ENCODE peak calls at places on chromosomes 3 and 15, in five cellular contexts. One of them, this sample, is unnamed.

GRCh38 chr3:30689202-30689641 is 82.8 kb downstream of the TGFBR2 start:
- DNase-seq in NCI-H2081: peak
- DNase-seq in SHP77 treated with DMSO at 0.1 percent for 48 hours: no peak
- DNase-seq in NAMALWA: no peak
- DNase-seq in naive thymus-derived CD8-positive, alpha-beta T cell: no peak
- DNase-seq in this sample: peak

GRCh38 chr3:188322135-188322892 is 168.4 kb downstream of the LPP start:
- DNase-seq in NAMALWA: no peak
- DNase-seq in NCI-H2081: no peak
- DNase-seq in SHP77 treated with DMSO at 0.1 percent for 48 hours: no peak
- DNase-seq in naive thymus-derived CD8-positive, alpha-beta T cell: no peak
- DNase-seq in this sample: no peak

GRCh38 chr15:45185903-45186770 is 1.6 kb downstream of the SHF start:
- DNase-seq in NCI-H2081: no peak
- DNase-seq in SHP77 treated with DMSO at 0.1 percent for 48 hours: no peak
- DNase-seq in NAMALWA: no peak
- DNase-seq in naive thymus-derived CD8-positive, alpha-beta T cell: no peak
- DNase-seq in this sample: no peak

GRCh38 chr3:123634149-123635051 is 49.5 kb upstream of the HACD2 start:
- DNase-seq in NAMALWA: no peak
- DNase-seq in NCI-H2081: peak
- DNase-seq in SHP77 treated with DMSO at 0.1 percent for 48 hours: no peak
- DNase-seq in naive thymus-derived CD8-positive, alpha-beta T cell: no peak
- DNase-seq in this sample: no peak

GRCh38 chr3:55198554-55198953 is 270.7 kb upstream of the LRTM1 start:
- DNase-seq in NAMALWA: no peak
- DNase-seq in SHP77 treated with DMSO at 0.1 percent for 48 hours: no peak
- DNase-seq in NCI-H2081: no peak
- DNase-seq in naive thymus-derived CD8-positive, alpha-beta T cell: no peak
- DNase-seq in this sample: peak

GRCh38 chr15:58521293-58521991 is 89.7 kb downstream of the LIPC start:
- DNase-seq in NAMALWA: no peak
- DNase-seq in NCI-H2081: no peak
- DNase-seq in SHP77 treated with DMSO at 0.1 percent for 48 hours: no peak
- DNase-seq in naive thymus-derived CD8-positive, alpha-beta T cell: no peak
- DNase-seq in this sample: peak

GRCh38 chr15:96421211-96421610 is 90.7 kb downstream of the NR2F2 start:
- DNase-seq in naive thymus-derived CD8-positive, alpha-beta T cell: no peak
- DNase-seq in NAMALWA: no peak
- DNase-seq in NCI-H2081: no peak
- DNase-seq in SHP77 treated with DMSO at 0.1 percent for 48 hours: no peak
- DNase-seq in this sample: peak

GRCh38 chr3:136232413-136232812 is 17.7 kb upstream of the PCCB start:
- DNase-seq in NCI-H2081: no peak
- DNase-seq in SHP77 treated with DMSO at 0.1 percent for 48 hours: no peak
- DNase-seq in naive thymus-derived CD8-positive, alpha-beta T cell: no peak
- DNase-seq in NAMALWA: no peak
- DNase-seq in this sample: no peak

GRCh38 chr15:46315540-46315939 is 680.7 kb downstream of the SQOR start:
- DNase-seq in NCI-H2081: no peak
- DNase-seq in naive thymus-derived CD8-positive, alpha-beta T cell: no peak
- DNase-seq in NAMALWA: no peak
- DNase-seq in SHP77 treated with DMSO at 0.1 percent for 48 hours: no peak
- DNase-seq in this sample: no peak

GRCh38 chr3:141860086-141860669 is 16.3 kb upstream of the ATP1B3 start:
- DNase-seq in SHP77 treated with DMSO at 0.1 percent for 48 hours: no peak
- DNase-seq in NCI-H2081: no peak
- DNase-seq in NAMALWA: no peak
- DNase-seq in naive thymus-derived CD8-positive, alpha-beta T cell: no peak
- DNase-seq in this sample: no peak

GRCh38 chr3:155500429-155500828 is 206.9 kb upstream of the STRIT1 start:
- DNase-seq in SHP77 treated with DMSO at 0.1 percent for 48 hours: no peak
- DNase-seq in naive thymus-derived CD8-positive, alpha-beta T cell: no peak
- DNase-seq in NCI-H2081: no peak
- DNase-seq in NAMALWA: no peak
- DNase-seq in this sample: no peak

GRCh38 chr3:13954266-13954665 is 74.4 kb upstream of the WNT7A start:
- DNase-seq in NAMALWA: no peak
- DNase-seq in naive thymus-derived CD8-positive, alpha-beta T cell: no peak
- DNase-seq in NCI-H2081: no peak
- DNase-seq in SHP77 treated with DMSO at 0.1 percent for 48 hours: no peak
- DNase-seq in this sample: no peak

GRCh38 chr3:28250999-28251398 is 9.6 kb downstream of the CMC1 start:
- DNase-seq in NAMALWA: no peak
- DNase-seq in SHP77 treated with DMSO at 0.1 percent for 48 hours: no peak
- DNase-seq in naive thymus-derived CD8-positive, alpha-beta T cell: no peak
- DNase-seq in NCI-H2081: no peak
- DNase-seq in this sample: peak

GRCh38 chr3:46624533-46624932 is 12.2 kb downstream of the FAM240A start:
- DNase-seq in NCI-H2081: no peak
- DNase-seq in SHP77 treated with DMSO at 0.1 percent for 48 hours: no peak
- DNase-seq in NAMALWA: no peak
- DNase-seq in naive thymus-derived CD8-positive, alpha-beta T cell: no peak
- DNase-seq in this sample: no peak